ENCODE peak calls at places on chromosomes 2 and 18, in ten cellular contexts. K is CD8-positive, alpha-beta memory T cell; Y is GM06990; O is colonic mucosa; N is uterus; W is heart right ventricle; M is aorta; C is sigmoid colon; R is fibroblast of lung; H is kidney. J is an unnamed sample.

GRCh38 chr2:48369971-48370370 is 160.0 kb upstream of the STON1 start:
- DNase-seq in K (no peak), Y (no peak), O (no peak), N (no peak), W (no peak), M (no peak), C (no peak), R (no peak), H (no peak), J (no peak)

GRCh38 chr2:229686122-229686919 is 28.0 kb downstream of the DNER start:
- DNase-seq in K (no peak), Y (no peak), O (no peak), N (no peak), W (no peak), M (no peak), C (no peak), R (no peak), H (no peak), J (no peak)

GRCh38 chr2:219630770-219631405 is 3.5 kb downstream of the SLC4A3 start:
- DNase-seq in K (no peak), Y (peak; percentile 2), O (no peak), N (peak; percentile 17), W (peak; percentile 90), M (no peak), C (peak; percentile 61), R (no peak), H (no peak), J (no peak)

GRCh38 chr18:64110692-64111480 is 38.0 kb downstream of the LINC00305 start:
- DNase-seq in K (no peak), Y (no peak), O (no peak), N (no peak), W (no peak), M (no peak), C (no peak), R (no peak), H (no peak), J (no peak)

GRCh38 chr2:212547716-212548458 is 9.3 kb upstream of the ERBB4 start:
- DNase-seq in K (no peak), Y (no peak), O (no peak), N (no peak), W (no peak), M (no peak), C (no peak), R (no peak), H (no peak), J (no peak)

GRCh38 chr2:182642328-182642727 is 73.7 kb upstream of the DNAJC10 start:
- DNase-seq in K (no peak), Y (peak; percentile 22), O (peak; percentile 22), N (peak; percentile 37), W (peak; percentile 36), M (peak; percentile 59), C (peak; percentile 72), R (peak; percentile 50), H (peak; percentile 74), J (no peak)

GRCh38 chr2:225479386-225479785 is 79.9 kb downstream of the NYAP2 start:
- DNase-seq in K (no peak), Y (no peak), O (no peak), N (no peak), W (no peak), M (no peak), C (no peak), R (peak; percentile 10), H (no peak), J (no peak)

GRCh38 chr18:43277164-43277600 is at the start of gene SYT4:
- DNase-seq in K (no peak), Y (no peak), O (no peak), N (peak; percentile 15), W (peak; percentile 49), M (no peak), C (no peak), R (peak; percentile 72), H (peak; percentile 76), J (no peak)

GRCh38 chr2:200619275-200619674 is 33.5 kb downstream of the AOX1 start:
- DNase-seq in K (no peak), Y (no peak), O (no peak), N (no peak), W (no peak), M (no peak), C (no peak), R (peak; percentile 47), H (no peak), J (no peak)

GRCh38 chr18:26574958-26575864 is 26.9 kb upstream of the KCTD1 start:
- DNase-seq in K (no peak), Y (peak; percentile 3), O (peak; percentile 44), N (no peak), W (peak; percentile 5), M (peak; percentile 56), C (peak; percentile 68), R (peak; percentile 75), H (peak; percentile 80), J (no peak)

GRCh38 chr2:111154758-111155157 is 34.0 kb downstream of the BCL2L11 start:
- DNase-seq in K (no peak), Y (no peak), O (no peak), N (no peak), W (no peak), M (no peak), C (no peak), R (no peak), H (no peak), J (no peak)
- H3K36me3 ChIP-seq in K (no peaks in the 10 kb centered on the region), Y (no peaks in the 10 kb centered on the region), O (no peaks in the 10 kb centered on the region), N (no peaks in the 10 kb centered on the region), W (peaks cover 37% of the 10 kb centered on the region), M (no peaks in the 10 kb centered on the region), C (peaks cover 15% of the 10 kb centered on the region), R (no peaks in the 10 kb centered on the region), H (peaks cover 21% of the 10 kb centered on the region), J (peaks cover 14% of the 10 kb centered on the region)

DNA sequence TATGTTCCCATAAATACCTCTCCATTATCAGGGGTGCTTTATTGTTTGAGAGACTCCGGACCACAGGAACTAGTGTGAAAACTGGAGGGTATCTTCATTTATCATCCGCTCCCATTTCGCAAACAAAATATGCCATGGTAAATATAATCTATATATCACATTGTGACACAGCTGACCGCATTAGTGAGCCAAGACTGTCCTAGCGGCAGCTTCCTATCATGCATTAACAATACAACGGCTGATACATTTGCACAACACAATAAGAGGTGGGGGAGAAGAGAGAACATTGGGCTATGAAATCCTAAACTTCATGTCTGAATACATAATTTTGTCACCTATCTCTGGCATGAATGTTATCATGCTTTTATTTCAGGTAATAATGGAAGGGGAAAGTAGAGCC is 29.5 kb downstream of the BCL11A start:
- DNase-seq in K (no peak), Y (no peak), O (no peak), N (no peak), W (no peak), M (no peak), C (no peak), R (no peak), H (no peak), J (no peak)
- H3K36me3 ChIP-seq in K (no peaks in the 10 kb centered on the region), Y (no peaks in the 10 kb centered on the region), O (no peaks in the 10 kb centered on the region), N (no peaks in the 10 kb centered on the region), W (no peaks in the 10 kb centered on the region), M (no peaks in the 10 kb centered on the region), C (no peaks in the 10 kb centered on the region), R (no peaks in the 10 kb centered on the region), H (no peaks in the 10 kb centered on the region), J (no peaks in the 10 kb centered on the region)

GRCh38 chr2:24843461-24843860 is 50.2 kb downstream of the CENPO start:
- DNase-seq in K (no peak), Y (no peak), O (no peak), N (no peak), W (no peak), M (no peak), C (no peak), R (no peak), H (peak; percentile 63), J (no peak)

GRCh38 chr2:24839729-24840128 is 46.5 kb downstream of the CENPO start:
- DNase-seq in K (no peak), Y (no peak), O (no peak), N (no peak), W (no peak), M (no peak), C (no peak), R (no peak), H (peak; percentile 69), J (no peak)

GRCh38 chr2:24840164-24840869 is 47.1 kb downstream of the CENPO start:
- DNase-seq in K (no peak), Y (no peak), O (no peak), N (no peak), W (no peak), M (no peak), C (no peak), R (no peak), H (peak; percentile 61), J (no peak)

GRCh38 chr2:24842081-24843050 is 49.1 kb downstream of the CENPO start:
- DNase-seq in K (no peak), Y (no peak), O (no peak), N (no peak), W (no peak), M (no peak), C (no peak), R (no peak), H (peak; percentile 52), J (no peak)

GRCh38 chr2:24840962-24841945 is 48.0 kb downstream of the CENPO start:
- DNase-seq in K (no peak), Y (no peak), O (no peak), N (no peak), W (no peak), M (no peak), C (no peak), R (no peak), H (peak; percentile 64), J (no peak)
- H3K36me3 ChIP-seq in K (no peaks in the 10 kb centered on the region), Y (peaks cover 22% of the 10 kb centered on the region), O (no peaks in the 10 kb centered on the region), N (no peaks in the 10 kb centered on the region), W (peaks cover 11% of the 10 kb centered on the region), M (no peaks in the 10 kb centered on the region), C (peaks cover 13% of the 10 kb centered on the region), R (peaks cover 2% of the 10 kb centered on the region), H (no peaks in the 10 kb centered on the region), J (no peaks in the 10 kb centered on the region)

GRCh38 chr2:172578860-172579512 is 23.1 kb downstream of the PDK1 start:
- DNase-seq in K (no peak), Y (no peak), O (no peak), N (no peak), W (no peak), M (no peak), C (no peak), R (no peak), H (no peak), J (no peak)

GRCh38 chr2:172572981-172573380 is 17.1 kb downstream of the PDK1 start:
- DNase-seq in K (no peak), Y (no peak), O (no peak), N (no peak), W (no peak), M (no peak), C (no peak), R (no peak), H (no peak), J (no peak)

GRCh38 chr2:172578054-172578453 is 22.2 kb downstream of the PDK1 start:
- DNase-seq in K (no peak), Y (no peak), O (no peak), N (no peak), W (no peak), M (no peak), C (no peak), R (no peak), H (no peak), J (no peak)

GRCh38 chr2:172571245-172571644 is 15.4 kb downstream of the PDK1 start:
- DNase-seq in K (no peak), Y (no peak), O (no peak), N (no peak), W (no peak), M (no peak), C (no peak), R (no peak), H (no peak), J (no peak)

DNA sequence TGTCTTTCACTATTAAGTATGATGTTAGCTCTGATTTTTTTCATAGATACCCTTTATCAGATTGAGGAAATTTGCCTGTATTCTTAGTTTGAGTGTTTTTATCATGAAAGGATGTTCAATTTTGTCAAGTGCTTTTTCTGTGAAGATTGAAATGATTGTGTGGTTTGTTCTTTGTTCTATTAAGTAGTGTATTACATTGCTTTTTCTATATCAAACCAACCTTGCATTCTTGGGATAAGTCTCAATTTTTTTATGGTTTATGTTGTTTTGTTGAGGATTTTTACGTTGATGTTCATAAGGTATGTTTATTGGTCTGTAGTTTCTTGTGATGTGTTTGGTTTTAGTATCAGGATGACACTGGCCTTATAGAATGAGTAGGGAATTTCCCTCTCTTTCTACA is 19.1 kb downstream of the PDK1 start:
- DNase-seq in K (no peak), Y (no peak), O (no peak), N (no peak), W (no peak), M (no peak), C (no peak), R (no peak), H (no peak), J (no peak)
- H3K36me3 ChIP-seq in K (peaks cover 42% of the 10 kb centered on the region), Y (peaks cover 3% of the 10 kb centered on the region), O (no peaks in the 10 kb centered on the region), N (peaks cover 5% of the 10 kb centered on the region), W (peaks cover 76% of the 10 kb centered on the region), M (peaks cover 2% of the 10 kb centered on the region), C (peaks cover 37% of the 10 kb centered on the region), R (no peaks in the 10 kb centered on the region), H (no peaks in the 10 kb centered on the region), J (peaks cover 74% of the 10 kb centered on the region)

J was measured in naive thymus-derived CD4-positive, alpha-beta T cell.